ENCODE peak calls at places on chromosomes 6 and 20, in four cellular contexts. Y is lower leg skin, Q is fibroblast of lung, H is hepatocyte. B is an unnamed sample.

GRCh38 chr6:159842035-159842434 is 42.0 kb downstream of the PNLDC1 start:
- DNase-seq in Y (no peak), H (no peak), Q (no peak), B (no peak)

GRCh38 chr20:550611-551010 is 7.0 kb upstream of the CSNK2A1 start:
- DNase-seq in H (no peak), Q (no peak), Y (no peak), B (no peak)

GRCh38 chr6:49764571-49765236 is 20.5 kb upstream of the CRISP3 start:
- DNase-seq in Q (no peak), Y (no peak), H (no peak), B (no peak)

GRCh38 chr6:156508923-156509322 is 268.3 kb upstream of the ARID1B start:
- DNase-seq in H (no peak), Y (no peak), Q (no peak), B (no peak)

GRCh38 chr20:258269-258858 is 840 bp downstream of the DEFB132 start:
- DNase-seq in Y (no peak), H (no peak), Q (no peak), B (no peak)

GRCh38 chr6:80454197-80454596 is 347.7 kb downstream of the BCKDHB start:
- DNase-seq in H (no peak), Q (peak; percentile 79), Y (no peak), B (no peak)

GRCh38 chr6:159093608-159094443 is 49.0 kb upstream of the TAGAP start:
- DNase-seq in Q (no peak), Y (no peak), H (no peak), B (no peak)

GRCh38 chr6:53986165-53986720 is 125.0 kb upstream of the MLIP start:
- DNase-seq in H (peak; percentile 72), Y (no peak), Q (peak; percentile 80), B (peak; percentile 55)

GRCh38 chr20:6299451-6299850 is 176.6 kb upstream of the FERMT1 start:
- DNase-seq in Q (no peak), H (no peak), Y (no peak), B (no peak)

GRCh38 chr6:151352410-151353399 is 38.7 kb downstream of the ZBTB2 start:
- DNase-seq in H (no peak), Y (no peak), Q (no peak), B (no peak)

GRCh38 chr6:5838656-5839396 is 167.9 kb downstream of the NRN1 start:
- DNase-seq in H (no peak), Y (no peak), Q (no peak), B (no peak)

GRCh38 chr20:34328928-34329677 is 25.9 kb upstream of the AHCY start:
- DNase-seq in Q (peak; percentile 53), Y (no peak), H (no peak), B (no peak)

GRCh38 chr6:7914991-7915789 is 4.6 kb upstream of the TXNDC5 start:
- DNase-seq in Q (peak; percentile 62), Y (peak; percentile 94), H (no peak), B (no peak)

GRCh38 chr6:71349976-71350615 is 61.5 kb downstream of the OGFRL1 start:
- DNase-seq in H (no peak), Y (no peak), Q (peak; percentile 88), B (no peak)

GRCh38 chr20:44646641-44647274 is 4.7 kb downstream of the ADA start:
- DNase-seq in H (no peak), Y (no peak), Q (peak; percentile 49), B (no peak)

GRCh38 chr6:18990313-18990978 is 603.3 kb downstream of the RNF144B start:
- DNase-seq in Q (peak; percentile 55), Y (peak; percentile 87), H (peak; percentile 90), B (peak; percentile 93)

GRCh38 chr6:83365931-83366330 is 64.9 kb downstream of the ME1 start:
- DNase-seq in Q (peak; percentile 90), Y (no peak), H (no peak), B (no peak)

GRCh38 chr6:47690209-47690608 is 8.2 kb upstream of the ADGRF4 start:
- DNase-seq in Q (no peak), H (no peak), Y (no peak), B (no peak)

GRCh38 chr6:89299451-89299850 is 15.6 kb downstream of the GABRR2 start:
- DNase-seq in Q (no peak), Y (no peak), H (no peak), B (peak; percentile 45)

GRCh38 chr6:33781105-33781975 is 7.6 kb downstream of the LEMD2 start:
- DNase-seq in Y (no peak), Q (no peak), H (no peak), B (no peak)

GRCh38 chr20:10077081-10077471 is 42.3 kb downstream of the ANKEF1 start:
- DNase-seq in H (peak; percentile 23), Y (no peak), Q (no peak), B (no peak)

GRCh38 chr6:29941006-29941405 is 1.3 kb upstream of the HLA-A start:
- DNase-seq in Q (no peak), Y (no peak), H (no peak), B (no peak)

GRCh38 chr6:12278915-12279314 is 11.2 kb upstream of the EDN1 start:
- DNase-seq in Q (no peak), Y (no peak), H (no peak), B (no peak)

GRCh38 chr6:12275084-12275483 is 15.1 kb upstream of the EDN1 start:
- DNase-seq in H (no peak), Q (no peak), Y (no peak), B (no peak)

GRCh38 chr6:12279322-12280098 is 10.7 kb upstream of the EDN1 start:
- DNase-seq in Q (no peak), H (no peak), Y (no peak), B (no peak)

GRCh38 chr6:12276332-12276943 is 13.7 kb upstream of the EDN1 start:
- DNase-seq in Q (no peak), Y (no peak), H (no peak), B (no peak)

DNA sequence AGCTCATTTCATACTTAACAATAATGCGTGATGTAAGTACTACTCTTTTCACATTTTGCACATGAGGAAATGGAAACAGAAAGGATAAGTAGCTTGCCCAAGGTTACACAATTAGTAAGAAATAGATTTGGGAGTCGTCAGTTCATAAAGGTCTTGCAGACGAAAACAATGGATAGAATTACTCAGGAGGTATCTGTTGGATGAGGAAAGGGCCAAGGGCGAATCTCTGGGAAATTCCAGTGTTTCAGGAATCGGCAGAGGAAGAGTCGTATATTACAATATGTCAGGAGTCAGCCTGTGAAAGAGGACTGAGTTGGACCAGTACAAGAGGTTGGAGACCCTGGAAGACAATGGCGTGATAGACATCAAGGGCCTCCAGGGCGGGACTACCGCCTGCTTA is 12.8 kb upstream of the EDN1 start:
- DNase-seq in Y (no peak), Q (no peak), H (no peak), B (no peak)
- TF ChIP-seq CTCF in Y (no peak), Q (no peak), H (no peak), B (no peak)

GRCh38 chr6:125101128-125101527 is 52.4 kb upstream of the TPD52L1 start:
- DNase-seq in Q (no peak), Y (no peak), H (no peak), B (no peak)

GRCh38 chr6:125098253-125098652 is 55.3 kb upstream of the TPD52L1 start:
- DNase-seq in Q (no peak), H (no peak), Y (no peak), B (no peak)

GRCh38 chr6:125100018-125100652 is 53.4 kb upstream of the TPD52L1 start:
- DNase-seq in H (no peak), Y (no peak), Q (no peak), B (no peak)

GRCh38 chr6:125097186-125097585 is 56.4 kb upstream of the TPD52L1 start:
- DNase-seq in Y (no peak), Q (no peak), H (no peak), B (no peak)

DNA sequence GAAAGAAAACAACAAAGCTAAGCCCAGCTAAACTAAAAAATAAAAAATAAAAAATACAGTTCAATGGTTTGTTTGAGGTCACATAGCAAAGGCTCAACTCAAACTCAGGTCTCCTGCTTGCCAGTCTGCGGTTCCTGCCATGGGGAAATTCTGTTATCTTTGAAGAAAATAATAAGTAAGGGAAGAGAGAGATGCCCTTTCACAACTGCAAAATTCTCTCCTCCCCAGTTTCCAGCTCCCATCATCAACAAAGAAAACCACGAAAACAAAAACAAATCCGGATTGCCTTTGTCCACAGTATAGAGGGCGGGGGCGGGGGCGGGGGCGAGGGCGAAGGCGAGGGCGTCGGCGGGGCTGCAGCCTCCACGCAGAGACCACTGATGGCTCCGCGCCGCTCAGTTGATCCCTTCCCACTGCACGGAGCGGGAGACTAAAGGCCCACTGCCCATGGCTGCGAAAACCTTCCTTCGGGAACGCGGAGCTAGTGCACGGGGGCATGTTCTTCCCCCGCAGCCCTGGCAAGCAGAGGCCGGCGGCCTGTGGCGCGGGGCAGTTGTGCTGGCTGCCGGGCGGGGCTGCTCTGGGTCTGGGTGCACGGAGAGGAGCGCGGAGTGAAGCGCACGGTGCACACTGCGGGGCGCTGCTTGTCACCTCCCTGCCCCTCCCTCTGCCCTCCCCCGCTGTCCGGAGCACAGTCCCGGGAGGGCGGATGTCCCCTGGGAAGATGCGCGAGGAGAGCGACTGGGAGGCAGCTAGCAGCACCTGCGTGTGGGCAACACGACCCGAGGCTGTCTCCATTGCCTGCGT is 54.2 kb upstream of the TPD52L1 start:
- DNase-seq in Q (peak; percentile 59), Y (peak; percentile 88), H (peak; percentile 71), B (peak; percentile 90)
- TF ChIP-seq CTCF in Q (no peak), Y (no peak), H (no peak), B (peak; percentile 52)

GRCh38 chr6:136201735-136202134 is 48.4 kb downstream of the MTFR2 start:
- DNase-seq in Q (peak; percentile 37), H (no peak), Y (no peak), B (no peak)
- TF ChIP-seq CTCF in Q (no peak), H (no peak), Y (no peak), B (peak; percentile 11)

GRCh38 chr6:110560239-110561015 is 84.0 kb upstream of the SLC22A16 start:
- DNase-seq in Y (no peak), H (no peak), Q (no peak), B (no peak)

GRCh38 chr6:110562316-110562915 is 86.0 kb upstream of the SLC22A16 start:
- DNase-seq in Y (no peak), Q (no peak), H (no peak), B (no peak)

GRCh38 chr6:110561016-110561396 is 84.6 kb upstream of the SLC22A16 start:
- DNase-seq in Y (no peak), Q (no peak), H (no peak), B (no peak)

GRCh38 chr6:110563711-110564110 is 87.3 kb upstream of the SLC22A16 start:
- DNase-seq in H (no peak), Y (no peak), Q (no peak), B (no peak)

GRCh38 chr6:110561708-110562107 is 85.3 kb upstream of the SLC22A16 start:
- DNase-seq in Q (no peak), Y (no peak), H (no peak), B (no peak)
- TF ChIP-seq CTCF in Q (no peak), Y (no peak), H (no peak), B (no peak)

GRCh38 chr20:62210496-62210855 is 9.6 kb downstream of the HRH3 start:
- DNase-seq in H (no peak), Q (no peak), Y (no peak), B (no peak)

GRCh38 chr20:62211216-62211615 is 8.9 kb downstream of the HRH3 start:
- DNase-seq in Y (no peak), H (no peak), Q (no peak), B (no peak)

GRCh38 chr20:62208061-62208804 is 11.8 kb downstream of the HRH3 start:
- DNase-seq in Q (no peak), H (no peak), Y (no peak), B (no peak)

GRCh38 chr20:62209850-62210495 is 10.1 kb downstream of the HRH3 start:
- DNase-seq in Y (no peak), Q (no peak), H (no peak), B (no peak)

GRCh38 chr20:62208805-62209755 is 11.0 kb downstream of the HRH3 start:
- DNase-seq in Q (no peak), H (no peak), Y (no peak), B (no peak)
- TF ChIP-seq CTCF in Q (no peak), H (no peak), Y (no peak), B (peak; percentile 3)

B was measured in WERI-Rb-1.